ENCODE peak calls at places on chromosomes 2 and 18, in six cellular contexts. One of them, this sample, is unnamed.

GRCh38 chr2:225112362-225113111 is 70.3 kb upstream of the DOCK10 start:
- DNase-seq in Panc1: no peak
- DNase-seq in K562: no peak
- DNase-seq in HCT116: no peak
- DNase-seq in BJ: no peak
- DNase-seq in dorsolateral prefrontal cortex: no peak
- DNase-seq in this sample: no peak

GRCh38 chr2:173137616-173138015 is 62.0 kb downstream of the MAP3K20 start:
- DNase-seq in K562: no peak
- DNase-seq in HCT116: no peak
- DNase-seq in Panc1: no peak
- DNase-seq in dorsolateral prefrontal cortex: no peak
- DNase-seq in BJ: no peak
- DNase-seq in this sample: no peak

GRCh38 chr2:3243804-3244203 is 133.8 kb downstream of the EIPR1 start:
- DNase-seq in HCT116: no peak
- DNase-seq in Panc1: no peak
- DNase-seq in BJ: no peak
- DNase-seq in K562: no peak
- DNase-seq in dorsolateral prefrontal cortex: no peak
- DNase-seq in this sample: no peak

GRCh38 chr18:43627833-43628370 is 350.6 kb upstream of the SYT4 start:
- DNase-seq in Panc1: no peak
- DNase-seq in HCT116: no peak
- DNase-seq in dorsolateral prefrontal cortex: no peak
- DNase-seq in BJ: no peak
- DNase-seq in K562: no peak
- DNase-seq in this sample: no peak

GRCh38 chr2:233453111-233453915 is 99.0 kb downstream of the DGKD start:
- DNase-seq in dorsolateral prefrontal cortex: no peak
- DNase-seq in BJ: no peak
- DNase-seq in K562: no peak
- DNase-seq in Panc1: no peak
- DNase-seq in HCT116: no peak
- DNase-seq in this sample: no peak

GRCh38 chr2:166081131-166081632 is 46.6 kb downstream of the SCN1A start:
- DNase-seq in K562: no peak
- DNase-seq in dorsolateral prefrontal cortex: no peak
- DNase-seq in BJ: no peak
- DNase-seq in HCT116: no peak
- DNase-seq in Panc1: no peak
- DNase-seq in this sample: no peak

GRCh38 chr2:72149556-72150156 is 2.0 kb upstream of the CYP26B1 start:
- DNase-seq in K562: no peak
- DNase-seq in HCT116: no peak
- DNase-seq in dorsolateral prefrontal cortex: peak; percentile 20
- DNase-seq in BJ: no peak
- DNase-seq in Panc1: no peak
- DNase-seq in this sample: peak; percentile 37

GRCh38 chr2:135792401-135793152 is 44.4 kb downstream of the LCT start:
- DNase-seq in BJ: no peak
- DNase-seq in Panc1: no peak
- DNase-seq in HCT116: no peak
- DNase-seq in K562: no peak
- DNase-seq in dorsolateral prefrontal cortex: no peak
- DNase-seq in this sample: no peak

GRCh38 chr2:29106980-29107388 is 8.2 kb upstream of the CLIP4 start:
- DNase-seq in K562: no peak
- DNase-seq in HCT116: peak; percentile 75
- DNase-seq in Panc1: no peak
- DNase-seq in BJ: no peak
- DNase-seq in dorsolateral prefrontal cortex: no peak
- DNase-seq in this sample: no peak

GRCh38 chr2:207683879-207684627 is 27.4 kb upstream of the CCNYL1 start:
- DNase-seq in dorsolateral prefrontal cortex: no peak
- DNase-seq in K562: no peak
- DNase-seq in Panc1: peak; percentile 95
- DNase-seq in BJ: peak; percentile 92
- DNase-seq in HCT116: peak; percentile 60
- DNase-seq in this sample: peak; percentile 54

GRCh38 chr2:229375241-229375640 is 104.2 kb upstream of the PID1 start:
- DNase-seq in K562: no peak
- DNase-seq in Panc1: no peak
- DNase-seq in dorsolateral prefrontal cortex: no peak
- DNase-seq in HCT116: no peak
- DNase-seq in BJ: no peak
- DNase-seq in this sample: no peak

GRCh38 chr18:61694236-61694635 is 198.6 kb downstream of the RNF152 start:
- DNase-seq in K562: no peak
- DNase-seq in BJ: no peak
- DNase-seq in dorsolateral prefrontal cortex: no peak
- DNase-seq in HCT116: no peak
- DNase-seq in Panc1: no peak
- DNase-seq in this sample: no peak

GRCh38 chr2:220513573-220514288 is 886.3 kb downstream of the SLC4A3 start:
- DNase-seq in dorsolateral prefrontal cortex: no peak
- DNase-seq in BJ: no peak
- DNase-seq in K562: no peak
- DNase-seq in Panc1: no peak
- DNase-seq in HCT116: no peak
- DNase-seq in this sample: no peak

GRCh38 chr2:174121178-174121577 is 127.2 kb downstream of the OLA1 start:
- DNase-seq in HCT116: peak; percentile 95
- DNase-seq in K562: no peak
- DNase-seq in BJ: no peak
- DNase-seq in dorsolateral prefrontal cortex: no peak
- DNase-seq in Panc1: no peak
- DNase-seq in this sample: no peak

GRCh38 chr2:8144785-8145184 is 537.1 kb upstream of the ID2 start:
- DNase-seq in Panc1: no peak
- DNase-seq in BJ: no peak
- DNase-seq in HCT116: no peak
- DNase-seq in dorsolateral prefrontal cortex: no peak
- DNase-seq in K562: no peak
- DNase-seq in this sample: no peak

GRCh38 chr2:230582851-230583283 is 129.8 kb upstream of the CAB39 start:
- DNase-seq in HCT116: no peak
- DNase-seq in K562: no peak
- DNase-seq in dorsolateral prefrontal cortex: no peak
- DNase-seq in Panc1: no peak
- DNase-seq in BJ: no peak
- DNase-seq in this sample: no peak

GRCh38 chr2:102473020-102473419 is at the start of gene SLC9A4:
- DNase-seq in BJ: peak; percentile 4
- DNase-seq in K562: peak; percentile 25
- DNase-seq in Panc1: peak; percentile 41
- DNase-seq in HCT116: peak; percentile 48
- DNase-seq in dorsolateral prefrontal cortex: peak; percentile 42
- DNase-seq in this sample: peak; percentile 63

GRCh38 chr2:27701676-27702075 is 38.0 kb downstream of the SLC4A1AP start:
- DNase-seq in K562: no peak
- DNase-seq in HCT116: no peak
- DNase-seq in Panc1: no peak
- DNase-seq in BJ: no peak
- DNase-seq in dorsolateral prefrontal cortex: no peak
- DNase-seq in this sample: peak; percentile 62

GRCh38 chr2:200356794-200357472 is 50.4 kb downstream of the SPATS2L start:
- DNase-seq in BJ: peak; percentile 80
- DNase-seq in dorsolateral prefrontal cortex: no peak
- DNase-seq in K562: no peak
- DNase-seq in Panc1: no peak
- DNase-seq in HCT116: no peak
- DNase-seq in this sample: peak; percentile 18

GRCh38 chr2:172251231-172251630 is 148.5 kb upstream of the DLX2 start:
- DNase-seq in HCT116: no peak
- DNase-seq in dorsolateral prefrontal cortex: no peak
- DNase-seq in BJ: no peak
- DNase-seq in Panc1: no peak
- DNase-seq in K562: no peak
- DNase-seq in this sample: no peak

GRCh38 chr2:70895998-70896764 is 39.5 kb upstream of the ATP6V1B1 start:
- DNase-seq in HCT116: no peak
- DNase-seq in Panc1: no peak
- DNase-seq in K562: no peak
- DNase-seq in BJ: no peak
- DNase-seq in dorsolateral prefrontal cortex: no peak
- DNase-seq in this sample: no peak

GRCh38 chr2:10717630-10718029 is 3.8 kb upstream of the ATP6V1C2 start:
- DNase-seq in K562: no peak
- DNase-seq in Panc1: no peak
- DNase-seq in dorsolateral prefrontal cortex: no peak
- DNase-seq in BJ: peak; percentile 35
- DNase-seq in HCT116: no peak
- DNase-seq in this sample: peak; percentile 28

GRCh38 chr2:200079356-200079755 is 124.0 kb downstream of the MAIP1 start:
- DNase-seq in HCT116: no peak
- DNase-seq in K562: no peak
- DNase-seq in dorsolateral prefrontal cortex: no peak
- DNase-seq in Panc1: no peak
- DNase-seq in BJ: no peak
- DNase-seq in this sample: no peak

DNA sequence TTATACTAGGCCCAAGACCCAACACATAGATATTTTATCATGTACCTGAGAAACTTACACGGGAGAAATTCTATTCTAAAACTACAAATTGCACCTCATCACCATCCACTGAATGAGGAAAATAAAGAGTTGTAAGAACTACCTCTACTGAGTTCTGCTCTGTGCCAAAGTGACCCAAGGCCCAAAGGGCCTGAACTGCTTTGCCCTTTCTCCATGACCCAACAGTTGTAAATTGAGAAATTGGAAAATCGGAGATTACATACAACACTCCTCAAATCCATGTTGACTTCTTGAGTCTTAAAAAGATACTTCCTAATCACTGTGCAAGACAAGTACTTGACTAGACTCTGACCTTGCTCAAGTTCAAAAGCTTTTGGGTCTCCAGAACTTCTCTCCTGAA is 8.8 kb downstream of the NR4A2 start:
- DNase-seq in K562: no peak
- DNase-seq in dorsolateral prefrontal cortex: no peak
- DNase-seq in Panc1: no peak
- DNase-seq in HCT116: no peak
- DNase-seq in BJ: no peak
- DNase-seq in this sample: no peak
- H3K27me3 ChIP-seq in K562: no peaks in the 10 kb centered on the region
- H3K27me3 ChIP-seq in dorsolateral prefrontal cortex: peaks cover 46% of the 10 kb centered on the region
- H3K27me3 ChIP-seq in Panc1: peaks cover 18% of the 10 kb centered on the region
- H3K27me3 ChIP-seq in HCT116: no peaks in the 10 kb centered on the region
- H3K27me3 ChIP-seq in BJ: peaks cover 20% of the 10 kb centered on the region
- H3K27me3 ChIP-seq in this sample: no peaks in the 10 kb centered on the region

DNA sequence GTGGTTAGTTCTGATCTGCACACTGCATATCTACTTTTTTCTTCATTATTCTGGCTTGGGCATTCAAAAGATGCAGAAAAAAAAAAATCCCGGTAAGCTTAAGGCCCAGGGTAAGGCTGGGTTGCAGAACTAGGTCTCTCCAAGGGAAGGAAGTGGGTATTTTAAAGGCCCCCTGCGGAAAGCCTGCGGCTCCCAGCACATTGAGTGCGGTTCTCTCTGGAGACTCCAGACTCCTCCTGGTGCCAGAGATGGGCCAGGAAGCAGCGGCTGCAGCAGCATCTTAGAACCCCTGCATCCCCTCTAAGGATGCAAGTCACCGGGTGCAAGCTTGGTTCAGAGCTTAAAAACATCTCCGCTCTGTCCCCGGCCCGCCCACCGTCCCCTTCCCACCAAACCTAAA is 49.5 kb downstream of the TGIF1 start:
- DNase-seq in Panc1: no peak
- DNase-seq in BJ: no peak
- DNase-seq in HCT116: no peak
- DNase-seq in K562: no peak
- DNase-seq in dorsolateral prefrontal cortex: no peak
- DNase-seq in this sample: no peak
- H3K4me3 ChIP-seq in Panc1: peak overlapping the region; percentile 57
- H3K4me3 ChIP-seq in BJ: peak overlapping the region; percentile 44
- H3K4me3 ChIP-seq in HCT116: no peak overlapping the region
- H3K4me3 ChIP-seq in K562: no peak overlapping the region
- H3K4me3 ChIP-seq in dorsolateral prefrontal cortex: peak overlapping the region; percentile 37
- H3K4me3 ChIP-seq in this sample: peak overlapping the region; percentile 38

GRCh38 chr2:19818543-19818942 is 83.2 kb downstream of the TTC32 start:
- DNase-seq in BJ: no peak
- DNase-seq in dorsolateral prefrontal cortex: no peak
- DNase-seq in K562: no peak
- DNase-seq in HCT116: no peak
- DNase-seq in Panc1: no peak
- DNase-seq in this sample: no peak

GRCh38 chr2:19812166-19812565 is 89.6 kb downstream of the TTC32 start:
- DNase-seq in dorsolateral prefrontal cortex: no peak
- DNase-seq in BJ: no peak
- DNase-seq in Panc1: no peak
- DNase-seq in HCT116: no peak
- DNase-seq in K562: no peak
- DNase-seq in this sample: no peak

GRCh38 chr2:19818039-19818438 is 83.7 kb downstream of the TTC32 start:
- DNase-seq in BJ: no peak
- DNase-seq in HCT116: no peak
- DNase-seq in Panc1: no peak
- DNase-seq in K562: no peak
- DNase-seq in dorsolateral prefrontal cortex: no peak
- DNase-seq in this sample: no peak

GRCh38 chr2:19819097-19820065 is 82.4 kb downstream of the TTC32 start:
- DNase-seq in BJ: peak; percentile 94
- DNase-seq in K562: no peak
- DNase-seq in HCT116: peak; percentile 56
- DNase-seq in dorsolateral prefrontal cortex: no peak
- DNase-seq in Panc1: no peak
- DNase-seq in this sample: no peak

GRCh38 chr2:19815746-19816145 is 86.0 kb downstream of the TTC32 start:
- DNase-seq in HCT116: no peak
- DNase-seq in BJ: no peak
- DNase-seq in dorsolateral prefrontal cortex: no peak
- DNase-seq in Panc1: no peak
- DNase-seq in K562: no peak
- DNase-seq in this sample: no peak
- H3K27me3 ChIP-seq in HCT116: peaks cover 3% of the 10 kb centered on the region
- H3K27me3 ChIP-seq in BJ: no peaks in the 10 kb centered on the region
- H3K27me3 ChIP-seq in dorsolateral prefrontal cortex: no peaks in the 10 kb centered on the region
- H3K27me3 ChIP-seq in Panc1: no peaks in the 10 kb centered on the region
- H3K27me3 ChIP-seq in K562: no peaks in the 10 kb centered on the region
- H3K27me3 ChIP-seq in this sample: no peaks in the 10 kb centered on the region

DNA sequence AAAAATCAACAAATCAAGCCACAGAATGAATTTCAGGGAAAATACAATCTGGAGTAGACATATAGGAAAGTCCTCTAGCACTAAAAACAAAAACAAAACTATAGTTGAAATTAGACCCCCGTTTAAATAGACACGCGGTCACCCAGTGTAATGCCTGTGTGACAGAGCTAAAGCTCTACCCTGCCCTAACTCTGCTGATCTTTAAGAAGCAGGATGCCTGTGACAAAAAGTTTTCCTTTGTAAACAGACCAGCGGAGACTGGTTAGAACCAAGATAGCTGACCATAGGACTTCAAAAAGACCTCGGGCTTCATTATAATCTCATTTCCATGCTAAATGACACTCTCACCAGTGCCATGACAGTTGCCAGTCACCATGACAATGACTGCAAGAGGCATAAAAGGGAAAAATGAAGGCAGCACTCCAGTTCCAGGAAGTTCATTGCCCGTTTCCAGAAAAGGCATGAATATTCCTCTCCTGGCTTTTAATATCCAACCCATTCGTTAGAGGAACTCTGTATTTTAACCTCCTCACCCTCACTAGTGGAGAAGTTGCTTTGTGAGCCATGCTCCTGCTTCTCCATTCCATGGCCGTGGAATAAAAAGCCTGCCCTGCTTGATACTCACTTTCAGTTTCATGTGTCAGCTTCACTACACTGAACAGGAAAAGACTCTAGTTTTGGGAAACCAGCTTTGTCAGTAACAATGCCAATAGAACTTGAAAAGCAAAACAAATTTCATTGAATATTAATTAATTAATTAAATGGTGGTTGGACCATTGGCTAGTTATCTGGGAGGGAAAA is 157.1 kb upstream of the COPS8 start:
- DNase-seq in Panc1: no peak
- DNase-seq in HCT116: no peak
- DNase-seq in K562: no peak
- DNase-seq in BJ: no peak
- DNase-seq in dorsolateral prefrontal cortex: no peak
- DNase-seq in this sample: no peak
- H3K4me3 ChIP-seq in Panc1: peak overlapping the region; percentile 50
- H3K4me3 ChIP-seq in HCT116: no peak overlapping the region
- H3K4me3 ChIP-seq in K562: no peak overlapping the region
- H3K4me3 ChIP-seq in BJ: no peak overlapping the region
- H3K4me3 ChIP-seq in dorsolateral prefrontal cortex: peak overlapping the region; percentile 13
- H3K4me3 ChIP-seq in this sample: no peak overlapping the region

This sample was measured in Caco-2.